ENCODE peak calls at places on chromosomes 2 and 18, in six cellular contexts. E is K562, D is progenitor cell of endocrine pancreas, O is sigmoid colon, M is cardiac fibroblast, K is colonic mucosa. H is an unnamed sample.

GRCh38 chr2:112165296-112165695 is 27.1 kb downstream of the FBLN7 start:
- DNase-seq in K (no peak), M (no peak), E (no peak), D (no peak), O (no peak), H (no peak)

GRCh38 chr18:36493349-36494281 is 196.1 kb downstream of the FHOD3 start:
- DNase-seq in M (peak), O (no peak), K (peak), E (no peak), D (no peak), H (no peak)

GRCh38 chr2:2269989-2270562 is 61.0 kb downstream of the MYT1L start:
- DNase-seq in D (no peak), E (no peak), O (no peak), K (no peak), M (no peak), H (no peak)

GRCh38 chr2:1886405-1886992 is 142.2 kb upstream of the PXDN start:
- DNase-seq in E (peak), D (peak), O (no peak), M (peak), K (peak), H (peak)

GRCh38 chr2:212186166-212186565 is 352.4 kb downstream of the ERBB4 start:
- DNase-seq in M (no peak), D (no peak), E (no peak), K (no peak), O (no peak), H (no peak)

GRCh38 chr18:74271656-74272055 is 20.1 kb downstream of the CYB5A start:
- DNase-seq in K (no peak), M (no peak), D (no peak), E (no peak), O (no peak), H (no peak)

GRCh38 chr18:7207366-7207765 is 23.5 kb upstream of the LRRC30 start:
- DNase-seq in M (peak), K (no peak), D (no peak), O (no peak), E (no peak), H (no peak)

GRCh38 chr2:170967553-170967952 is 38.5 kb downstream of the GORASP2 start:
- DNase-seq in M (no peak), O (no peak), K (no peak), D (no peak), E (no peak), H (no peak)

GRCh38 chr2:182506606-182507005 is 79.8 kb upstream of the PDE1A start:
- DNase-seq in D (no peak), E (no peak), O (no peak), M (peak), K (no peak), H (peak)

GRCh38 chr2:156956161-156956560 is 301.3 kb upstream of the GALNT5 start:
- DNase-seq in M (no peak), K (no peak), O (no peak), E (no peak), D (no peak), H (no peak)

GRCh38 chr2:28339516-28340175 is 53.0 kb upstream of the FOSL2 start:
- DNase-seq in O (peak), K (no peak), D (no peak), M (peak), E (no peak), H (no peak)

GRCh38 chr2:69517410-69517809 is 80.2 kb upstream of the NFU1 start:
- DNase-seq in E (no peak), K (no peak), D (no peak), M (no peak), O (no peak), H (no peak)

DNA sequence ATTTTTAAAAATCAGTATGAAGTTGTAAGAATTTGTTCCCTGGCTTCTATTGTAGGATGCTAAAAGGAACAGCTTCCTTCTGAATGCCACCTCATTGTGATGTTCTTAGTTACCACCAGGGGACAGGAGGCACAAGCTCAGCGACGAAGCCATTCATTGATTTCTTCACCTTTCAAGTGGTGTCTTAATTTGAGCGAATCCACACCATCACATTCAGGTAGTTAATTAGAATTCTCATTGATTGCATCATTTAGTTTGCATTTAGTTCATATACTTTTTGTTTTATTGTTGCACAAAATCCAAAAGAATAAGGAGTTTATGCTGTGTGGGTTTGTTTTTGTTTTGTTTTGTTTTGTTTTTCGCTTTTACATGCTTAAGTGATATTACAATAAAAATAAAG is 23.1 kb downstream of the CYP27C1 start:
- DNase-seq in K (no peak), O (no peak), E (peak), D (no peak), M (no peak), H (no peak)
- TF ChIP-seq CTCF in K (peak), O (no peak), E (peak), D (peak), M (peak), H (peak)

GRCh38 chr2:61664190-61664589 is 126.0 kb upstream of the XPO1 start:
- DNase-seq in M (no peak), D (no peak), O (no peak), K (no peak), E (no peak), H (no peak)

GRCh38 chr2:61660511-61661388 is 122.6 kb upstream of the XPO1 start:
- DNase-seq in O (no peak), M (peak), E (no peak), D (no peak), K (no peak), H (no peak)

GRCh38 chr2:61662990-61663389 is 124.8 kb upstream of the XPO1 start:
- DNase-seq in E (no peak), K (no peak), D (no peak), M (no peak), O (no peak), H (no peak)

DNA sequence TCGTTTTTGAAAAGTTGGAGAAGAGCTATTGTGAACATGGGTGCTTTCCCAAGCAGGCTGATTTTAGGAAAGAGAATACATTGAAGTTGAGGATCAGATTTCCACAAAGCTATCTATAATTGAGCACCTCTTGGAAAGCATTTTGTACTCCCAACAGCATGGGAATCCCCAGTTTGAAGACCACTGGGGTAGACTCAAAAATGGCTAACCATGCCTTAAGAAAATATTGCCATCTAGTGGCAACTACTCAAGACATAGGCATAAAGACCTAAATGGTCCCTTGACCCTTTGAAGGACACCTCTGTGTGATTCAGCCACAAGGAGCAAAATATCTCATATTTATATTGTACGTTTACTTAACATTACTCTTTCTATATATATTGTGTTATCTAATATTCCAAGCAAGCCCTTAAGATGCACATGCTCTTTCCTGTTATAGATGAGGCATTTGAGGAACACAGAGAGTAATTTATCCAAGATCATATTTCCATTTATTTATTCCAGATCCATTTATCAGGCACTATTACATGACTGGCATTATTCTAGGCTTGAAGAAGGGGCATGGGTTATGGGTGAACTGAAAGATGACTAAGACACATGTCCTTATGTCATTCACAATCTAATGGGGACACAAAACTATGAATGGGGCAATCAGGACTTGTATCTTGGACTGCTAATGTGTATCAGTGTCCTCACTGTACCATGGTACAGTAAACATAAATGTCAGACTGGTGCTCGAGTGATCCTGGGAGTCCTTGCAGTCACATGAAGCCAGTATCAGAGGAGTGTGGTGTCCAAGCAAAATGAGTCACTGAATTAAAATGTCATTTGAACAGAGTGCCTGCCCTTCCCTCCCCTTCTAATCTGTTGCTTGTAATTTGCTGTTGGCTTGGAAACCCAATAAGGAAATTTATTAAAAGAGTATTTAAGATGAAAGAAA is 121.0 kb upstream of the XPO1 start:
- DNase-seq in O (no peak), K (no peak), D (no peak), E (peak), M (peak), H (no peak)
- TF ChIP-seq CTCF in O (no peak), K (peak), D (peak), E (peak), M (peak), H (peak)

GRCh38 chr2:142933916-142934315 is 56.5 kb downstream of the KYNU start:
- DNase-seq in E (no peak), D (no peak), K (no peak), O (no peak), M (no peak), H (no peak)

GRCh38 chr2:142935563-142936089 is 58.2 kb downstream of the KYNU start:
- DNase-seq in E (no peak), O (no peak), K (no peak), D (no peak), M (no peak), H (no peak)

GRCh38 chr2:142936629-142937028 is 59.2 kb downstream of the KYNU start:
- DNase-seq in O (no peak), E (no peak), D (no peak), K (no peak), M (no peak), H (no peak)

GRCh38 chr2:142930835-142931398 is 53.5 kb downstream of the KYNU start:
- DNase-seq in D (no peak), K (no peak), O (no peak), E (peak), M (no peak), H (no peak)
- TF ChIP-seq CTCF in D (no peak), K (no peak), O (no peak), E (no peak), M (no peak), H (no peak)

GRCh38 chr2:67137699-67138098 is 259.4 kb upstream of the ETAA1 start:
- DNase-seq in O (no peak), E (no peak), M (no peak), D (no peak), K (no peak), H (no peak)

GRCh38 chr2:67130526-67131309 is 266.4 kb upstream of the ETAA1 start:
- DNase-seq in E (no peak), K (no peak), M (peak), D (no peak), O (no peak), H (no peak)

DNA sequence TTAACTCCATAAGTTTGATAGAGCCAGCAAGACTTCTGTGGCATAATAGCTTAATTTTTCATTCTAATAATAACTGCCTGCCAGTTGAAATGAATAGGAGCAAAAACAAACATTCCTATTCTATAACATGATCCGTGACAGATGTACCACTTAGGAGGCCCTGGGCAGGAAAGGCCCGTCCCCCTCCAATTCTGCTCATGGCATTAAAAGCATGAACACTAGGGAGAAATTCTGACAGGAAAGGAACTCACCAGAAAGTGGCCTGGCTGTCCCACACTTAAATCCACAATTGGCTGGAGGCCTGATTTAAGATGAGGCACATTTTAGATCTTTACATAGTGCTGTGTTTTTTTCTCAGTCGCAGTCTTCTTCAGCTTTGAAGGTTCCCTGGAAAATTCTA is 261.9 kb upstream of the ETAA1 start:
- DNase-seq in M (no peak), K (no peak), O (no peak), D (no peak), E (no peak), H (no peak)
- TF ChIP-seq CTCF in M (no peak), K (no peak), O (no peak), D (no peak), E (no peak), H (no peak)

GRCh38 chr2:111121028-111121872 is 536 bp downstream of the BCL2L11 start:
- DNase-seq in E (peak), K (peak), M (peak), O (peak), D (peak), H (peak)
- TF ChIP-seq CTCF in E (no peak), K (no peak), M (no peak), O (no peak), D (no peak), H (no peak)

DNA sequence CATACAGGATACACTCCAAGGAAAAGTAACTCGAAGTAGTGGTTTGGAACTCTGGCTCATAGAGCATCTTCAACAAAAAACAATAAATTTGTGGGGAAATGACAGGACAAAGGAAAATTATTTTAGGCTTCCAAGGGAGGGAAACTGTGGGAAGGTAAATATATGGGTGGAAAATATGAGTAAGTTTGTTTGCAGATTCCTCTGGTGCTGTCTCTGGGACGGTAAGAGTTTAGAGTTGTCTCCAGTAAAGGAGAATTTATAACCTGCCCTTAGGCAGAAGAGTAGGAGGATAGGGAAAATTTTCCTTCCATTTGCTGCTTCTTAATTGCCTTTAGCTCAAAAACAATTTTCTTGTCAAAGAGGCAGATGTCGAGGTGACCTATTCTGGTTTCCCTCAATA is 19.3 kb downstream of the HNMT start:
- DNase-seq in O (no peak), D (no peak), E (no peak), M (no peak), K (no peak), H (no peak)
- TF ChIP-seq CTCF in O (no peak), D (no peak), E (no peak), M (no peak), K (no peak), H (no peak)

DNA sequence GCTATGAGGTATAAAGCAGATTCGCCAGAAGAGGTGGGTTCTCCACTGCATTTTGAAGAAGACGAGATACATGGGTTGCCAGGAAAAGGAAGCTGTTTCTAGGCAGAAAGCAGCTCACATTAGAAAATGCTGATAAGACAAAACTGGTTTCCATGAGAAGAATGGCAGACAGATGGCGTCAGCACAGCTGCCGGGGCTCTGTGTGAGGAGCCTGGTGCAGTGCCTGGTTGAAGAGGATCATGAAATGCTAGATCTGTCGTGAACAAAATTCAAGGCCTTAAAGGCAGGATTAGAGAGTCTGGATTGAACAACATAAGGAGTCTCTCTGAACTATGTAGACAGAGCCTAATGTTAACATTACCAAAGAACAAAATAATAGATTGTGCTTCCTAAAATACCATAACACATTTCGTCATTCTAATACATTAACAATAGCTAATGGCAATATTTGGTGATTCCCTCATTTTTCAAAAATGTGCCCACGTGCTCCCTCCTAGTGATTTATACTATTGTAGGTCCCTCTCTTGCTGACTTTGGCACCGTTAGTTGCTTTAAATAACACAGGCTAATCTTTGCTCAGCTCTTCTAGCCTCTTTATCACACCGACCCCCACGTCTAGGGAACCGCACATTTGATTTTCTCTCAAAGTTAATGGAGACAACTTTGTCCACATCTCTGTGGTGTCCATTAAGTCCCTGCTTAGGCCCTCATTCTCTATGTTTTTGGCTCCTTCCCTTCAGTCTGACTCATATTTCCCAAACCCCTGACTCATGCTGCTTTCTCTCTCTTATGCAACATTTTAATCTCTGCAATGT is 38.2 kb downstream of the EFEMP1 start:
- DNase-seq in D (no peak), E (no peak), M (peak), K (no peak), O (no peak), H (no peak)
- TF ChIP-seq CTCF in D (no peak), E (no peak), M (no peak), K (no peak), O (no peak), H (no peak)